ENCODE peak calls at places on chromosomes 2 and 18, in seven cellular contexts. One of them, this sample, is unnamed.

GRCh38 chr2:71045841-71046495 is 22.5 kb upstream of the NAGK start:
- DNase-seq in stimulated activated CD8-positive, alpha-beta memory T cell treated with anti-CD3 and anti-CD28 coated beads, Interleukin-4, amount 100 ng/mL, for 1 hour: no peak
- DNase-seq in hippocampal formation: no peak
- DNase-seq in AG08396: no peak
- DNase-seq in ureter: no peak
- DNase-seq in substantia nigra: no peak
- DNase-seq in type B pancreatic cell: no peak
- DNase-seq in this sample: no peak

GRCh38 chr2:209472386-209472832 is 48.6 kb downstream of the MAP2 start:
- DNase-seq in stimulated activated CD8-positive, alpha-beta memory T cell treated with anti-CD3 and anti-CD28 coated beads, Interleukin-4, amount 100 ng/mL, for 1 hour: no peak
- DNase-seq in hippocampal formation: no peak
- DNase-seq in AG08396: no peak
- DNase-seq in ureter: no peak
- DNase-seq in substantia nigra: no peak
- DNase-seq in type B pancreatic cell: no peak
- DNase-seq in this sample: no peak

GRCh38 chr18:75407468-75408437 is 19.8 kb downstream of the SMIM21 start:
- DNase-seq in stimulated activated CD8-positive, alpha-beta memory T cell treated with anti-CD3 and anti-CD28 coated beads, Interleukin-4, amount 100 ng/mL, for 1 hour: no peak
- DNase-seq in hippocampal formation: no peak
- DNase-seq in AG08396: no peak
- DNase-seq in ureter: no peak
- DNase-seq in substantia nigra: no peak
- DNase-seq in type B pancreatic cell: no peak
- DNase-seq in this sample: no peak

GRCh38 chr2:97645112-97645699 is 656 bp upstream of the COX5B start:
- DNase-seq in stimulated activated CD8-positive, alpha-beta memory T cell treated with anti-CD3 and anti-CD28 coated beads, Interleukin-4, amount 100 ng/mL, for 1 hour: no peak
- DNase-seq in hippocampal formation: no peak
- DNase-seq in AG08396: no peak
- DNase-seq in ureter: no peak
- DNase-seq in substantia nigra: no peak
- DNase-seq in type B pancreatic cell: no peak
- DNase-seq in this sample: no peak

GRCh38 chr2:127578411-127578810 is 42.9 kb downstream of the MYO7B start:
- DNase-seq in stimulated activated CD8-positive, alpha-beta memory T cell treated with anti-CD3 and anti-CD28 coated beads, Interleukin-4, amount 100 ng/mL, for 1 hour: no peak
- DNase-seq in hippocampal formation: no peak
- DNase-seq in AG08396: no peak
- DNase-seq in ureter: peak
- DNase-seq in substantia nigra: no peak
- DNase-seq in type B pancreatic cell: peak
- DNase-seq in this sample: no peak

GRCh38 chr2:5696741-5697521 is 4.7 kb downstream of the SOX11 start:
- DNase-seq in stimulated activated CD8-positive, alpha-beta memory T cell treated with anti-CD3 and anti-CD28 coated beads, Interleukin-4, amount 100 ng/mL, for 1 hour: no peak
- DNase-seq in hippocampal formation: peak
- DNase-seq in AG08396: peak
- DNase-seq in ureter: no peak
- DNase-seq in substantia nigra: no peak
- DNase-seq in type B pancreatic cell: peak
- DNase-seq in this sample: no peak

GRCh38 chr2:217851191-217852020 is 151.4 kb downstream of the TNS1 start:
- DNase-seq in stimulated activated CD8-positive, alpha-beta memory T cell treated with anti-CD3 and anti-CD28 coated beads, Interleukin-4, amount 100 ng/mL, for 1 hour: no peak
- DNase-seq in hippocampal formation: peak
- DNase-seq in AG08396: peak
- DNase-seq in ureter: no peak
- DNase-seq in substantia nigra: peak
- DNase-seq in type B pancreatic cell: no peak
- DNase-seq in this sample: no peak

GRCh38 chr2:9793918-9794717 is 49.2 kb upstream of the TAF1B start:
- DNase-seq in stimulated activated CD8-positive, alpha-beta memory T cell treated with anti-CD3 and anti-CD28 coated beads, Interleukin-4, amount 100 ng/mL, for 1 hour: no peak
- DNase-seq in hippocampal formation: no peak
- DNase-seq in AG08396: no peak
- DNase-seq in ureter: no peak
- DNase-seq in substantia nigra: no peak
- DNase-seq in type B pancreatic cell: no peak
- DNase-seq in this sample: no peak

GRCh38 chr2:11466307-11467125 is 555 bp upstream of the E2F6 start:
- DNase-seq in stimulated activated CD8-positive, alpha-beta memory T cell treated with anti-CD3 and anti-CD28 coated beads, Interleukin-4, amount 100 ng/mL, for 1 hour: no peak
- DNase-seq in hippocampal formation: no peak
- DNase-seq in AG08396: no peak
- DNase-seq in ureter: no peak
- DNase-seq in substantia nigra: no peak
- DNase-seq in type B pancreatic cell: no peak
- DNase-seq in this sample: no peak

GRCh38 chr2:158921599-158922408 is 46.6 kb upstream of the TANC1 start:
- DNase-seq in stimulated activated CD8-positive, alpha-beta memory T cell treated with anti-CD3 and anti-CD28 coated beads, Interleukin-4, amount 100 ng/mL, for 1 hour: no peak
- DNase-seq in hippocampal formation: no peak
- DNase-seq in AG08396: no peak
- DNase-seq in ureter: no peak
- DNase-seq in substantia nigra: no peak
- DNase-seq in type B pancreatic cell: no peak
- DNase-seq in this sample: no peak

GRCh38 chr2:231037202-231037730 is at the start of gene C2orf72:
- DNase-seq in stimulated activated CD8-positive, alpha-beta memory T cell treated with anti-CD3 and anti-CD28 coated beads, Interleukin-4, amount 100 ng/mL, for 1 hour: no peak
- DNase-seq in hippocampal formation: no peak
- DNase-seq in AG08396: peak
- DNase-seq in ureter: no peak
- DNase-seq in substantia nigra: peak
- DNase-seq in type B pancreatic cell: no peak
- DNase-seq in this sample: peak

GRCh38 chr2:88658890-88659881 is 31.9 kb upstream of the EIF2AK3 start:
- DNase-seq in stimulated activated CD8-positive, alpha-beta memory T cell treated with anti-CD3 and anti-CD28 coated beads, Interleukin-4, amount 100 ng/mL, for 1 hour: no peak
- DNase-seq in hippocampal formation: no peak
- DNase-seq in AG08396: peak
- DNase-seq in ureter: no peak
- DNase-seq in substantia nigra: no peak
- DNase-seq in type B pancreatic cell: no peak
- DNase-seq in this sample: peak

GRCh38 chr2:240435955-240436625 is 627 bp downstream of the GPC1 start:
- DNase-seq in stimulated activated CD8-positive, alpha-beta memory T cell treated with anti-CD3 and anti-CD28 coated beads, Interleukin-4, amount 100 ng/mL, for 1 hour: no peak
- DNase-seq in hippocampal formation: no peak
- DNase-seq in AG08396: peak
- DNase-seq in ureter: no peak
- DNase-seq in substantia nigra: no peak
- DNase-seq in type B pancreatic cell: no peak
- DNase-seq in this sample: peak

GRCh38 chr2:236042087-236042486 is 126.1 kb downstream of the GBX2 start:
- DNase-seq in stimulated activated CD8-positive, alpha-beta memory T cell treated with anti-CD3 and anti-CD28 coated beads, Interleukin-4, amount 100 ng/mL, for 1 hour: no peak
- DNase-seq in hippocampal formation: no peak
- DNase-seq in AG08396: no peak
- DNase-seq in ureter: no peak
- DNase-seq in substantia nigra: no peak
- DNase-seq in type B pancreatic cell: no peak
- DNase-seq in this sample: no peak

GRCh38 chr2:201118957-201119848 is 3.2 kb downstream of the CFLAR start:
- DNase-seq in stimulated activated CD8-positive, alpha-beta memory T cell treated with anti-CD3 and anti-CD28 coated beads, Interleukin-4, amount 100 ng/mL, for 1 hour: no peak
- DNase-seq in hippocampal formation: no peak
- DNase-seq in AG08396: peak
- DNase-seq in ureter: no peak
- DNase-seq in substantia nigra: no peak
- DNase-seq in type B pancreatic cell: no peak
- DNase-seq in this sample: no peak

GRCh38 chr2:40098786-40099470 is 319.9 kb upstream of the THUMPD2 start:
- DNase-seq in stimulated activated CD8-positive, alpha-beta memory T cell treated with anti-CD3 and anti-CD28 coated beads, Interleukin-4, amount 100 ng/mL, for 1 hour: no peak
- DNase-seq in hippocampal formation: no peak
- DNase-seq in AG08396: no peak
- DNase-seq in ureter: no peak
- DNase-seq in substantia nigra: no peak
- DNase-seq in type B pancreatic cell: no peak
- DNase-seq in this sample: no peak

GRCh38 chr2:149894760-149895159 is 307.2 kb upstream of the MMADHC start:
- DNase-seq in stimulated activated CD8-positive, alpha-beta memory T cell treated with anti-CD3 and anti-CD28 coated beads, Interleukin-4, amount 100 ng/mL, for 1 hour: no peak
- DNase-seq in hippocampal formation: no peak
- DNase-seq in AG08396: no peak
- DNase-seq in ureter: no peak
- DNase-seq in substantia nigra: no peak
- DNase-seq in type B pancreatic cell: no peak
- DNase-seq in this sample: no peak